ENCODE peak calls at places on chromosome 20, in four cellular contexts. K is stimulated activated CD8-positive, alpha-beta memory T cell treated with anti-CD3 and anti-CD28 coated beads, Interleukin-7, amount 100 ng/mL, for 1 hour; X is hypothalamus; N is ovary. J is an unnamed sample.

GRCh38 chr20:47319517-47320252 is 36.8 kb downstream of the ZMYND8 start:
- DNase-seq in K (no peak), X (peak; percentile 68), N (peak; percentile 52), J (no peak)

GRCh38 chr20:38167851-38168760 is 3.0 kb upstream of the TGM2 start:
- DNase-seq in K (no peak), X (no peak), N (no peak), J (no peak)

GRCh38 chr20:15917333-15917732 is 655.9 kb downstream of the KIF16B start:
- DNase-seq in K (no peak), X (no peak), N (no peak), J (no peak)

GRCh38 chr20:56630086-56630493 is 984 bp downstream of the TFAP2C start:
- DNase-seq in K (no peak), X (no peak), N (peak; percentile 24), J (peak; percentile 69)

GRCh38 chr20:9660236-9660868 is 146.0 kb downstream of the LAMP5 start:
- DNase-seq in K (no peak), X (no peak), N (no peak), J (peak; percentile 42)

GRCh38 chr20:21183722-21184121 is 57.8 kb downstream of the KIZ start:
- DNase-seq in K (no peak), X (no peak), N (no peak), J (no peak)

GRCh38 chr20:9498322-9498721 is 16.1 kb upstream of the LAMP5 start:
- DNase-seq in K (no peak), X (no peak), N (no peak), J (no peak)

GRCh38 chr20:32945710-32946221 is 58.5 kb downstream of the SUN5 start:
- DNase-seq in K (no peak), X (no peak), N (no peak), J (no peak)

GRCh38 chr20:19411811-19412210 is 199.4 kb downstream of the SLC24A3 start:
- DNase-seq in K (no peak), X (no peak), N (peak; percentile 33), J (no peak)

GRCh38 chr20:62238569-62239277 is 402 bp downstream of the OSBPL2 start:
- DNase-seq in K (no peak), X (no peak), N (no peak), J (no peak)

GRCh38 chr20:8414611-8415274 is 282.7 kb downstream of the PLCB1 start:
- DNase-seq in K (no peak), X (no peak), N (no peak), J (no peak)

GRCh38 chr20:44200983-44201382 is 9.6 kb downstream of the OSER1 start:
- DNase-seq in K (no peak), X (no peak), N (no peak), J (no peak)

GRCh38 chr20:31718952-31719643 is 3.6 kb downstream of the BCL2L1 start:
- DNase-seq in K (no peak), X (peak; percentile 50), N (no peak), J (no peak)

GRCh38 chr20:51132286-51132810 is 109.4 kb upstream of the KCNG1 start:
- DNase-seq in K (no peak), X (no peak), N (no peak), J (no peak)

GRCh38 chr20:48556956-48557355 is 270.8 kb downstream of the PREX1 start:
- DNase-seq in K (no peak), X (no peak), N (no peak), J (no peak)

GRCh38 chr20:4300921-4301320 is 285.6 kb upstream of the RNF24 start:
- DNase-seq in K (no peak), X (no peak), N (no peak), J (no peak)

GRCh38 chr20:6074145-6074561 is 20.3 kb upstream of the LRRN4 start:
- DNase-seq in K (no peak), X (no peak), N (no peak), J (peak; percentile 16)

GRCh38 chr20:63056236-63057132 is 49.7 kb upstream of the BHLHE23 start:
- DNase-seq in K (peak; percentile 13), X (peak; percentile 17), N (peak; percentile 28), J (peak; percentile 92)

GRCh38 chr20:59696476-59696875 is 92.1 kb downstream of the PHACTR3 start:
- DNase-seq in K (no peak), X (peak; percentile 14), N (no peak), J (no peak)

GRCh38 chr20:51531141-51531710 is 11.3 kb downstream of the NFATC2 start:
- DNase-seq in K (peak; percentile 40), X (no peak), N (no peak), J (no peak)

GRCh38 chr20:44914924-44915323 is 5.1 kb downstream of the PABPC1L start:
- DNase-seq in K (no peak), X (no peak), N (no peak), J (no peak)

GRCh38 chr20:1033751-1034419 is 31.8 kb upstream of the RSPO4 start:
- DNase-seq in K (no peak), X (no peak), N (no peak), J (no peak)

GRCh38 chr20:53827996-53828672 is 234.5 kb upstream of the ZNF217 start:
- DNase-seq in K (no peak), X (no peak), N (no peak), J (no peak)

GRCh38 chr20:10376271-10377075 is 57.5 kb downstream of the MKKS start:
- DNase-seq in K (no peak), X (no peak), N (no peak), J (no peak)

J was measured in neural crest cell.